ENCODE peak calls at places on chromosome 21, in four cellular contexts. D is HepG2, T is GM12878, M is K562. U is an unnamed sample.

GRCh38 chr21:37435120-37435519 is 68.5 kb downstream of the DYRK1A start:
- DNase-seq in M (peak), D (no peak), T (no peak), U (peak)

GRCh38 chr21:34526618-34527290 is 14.7 kb upstream of the KCNE1 start:
- DNase-seq in D (peak), T (no peak), M (peak), U (no peak)

GRCh38 chr21:25997788-25998611 is 172.6 kb downstream of the APP start:
- DNase-seq in T (no peak), M (no peak), D (peak), U (no peak)

GRCh38 chr21:25657140-25657539 is 18.1 kb downstream of the JAM2 start:
- DNase-seq in T (no peak), M (no peak), D (no peak), U (no peak)

GRCh38 chr21:34797202-34797527 is 128.4 kb downstream of the CLIC6 start:
- DNase-seq in D (no peak), T (no peak), M (no peak), U (no peak)

GRCh38 chr21:38661296-38662223 is 144.2 kb upstream of the ETS2 start:
- DNase-seq in D (no peak), T (no peak), M (no peak), U (peak)

GRCh38 chr21:24110846-24111245 is 1496.4 kb downstream of the MRPL39 start:
- DNase-seq in D (no peak), M (no peak), T (no peak), U (no peak)

GRCh38 chr21:39788383-39788782 is 43.4 kb downstream of the IGSF5 start:
- DNase-seq in D (peak), T (no peak), M (peak), U (peak)

GRCh38 chr21:25283720-25284119 is 323.6 kb downstream of the MRPL39 start:
- DNase-seq in M (no peak), D (peak), T (no peak), U (no peak)

GRCh38 chr21:40760811-40761210 is 86.1 kb downstream of the DSCAM start:
- DNase-seq in T (no peak), D (no peak), M (no peak), U (no peak)

GRCh38 chr21:28144653-28145052 is 848.0 kb downstream of the LTN1 start:
- DNase-seq in T (no peak), D (no peak), M (no peak), U (no peak)

GRCh38 chr21:26788783-26789182 is 56.4 kb downstream of the ADAMTS1 start:
- DNase-seq in T (no peak), M (no peak), D (no peak), U (no peak)

GRCh38 chr21:37915941-37916794 is at the start of gene KCNJ6:
- DNase-seq in M (peak), D (no peak), T (no peak), U (peak)

GRCh38 chr21:24395320-24395933 is 1211.9 kb downstream of the MRPL39 start:
- DNase-seq in M (no peak), D (no peak), T (no peak), U (no peak)

GRCh38 chr21:17438642-17439041 is 74.2 kb upstream of the CXADR start:
- DNase-seq in M (no peak), D (peak), T (no peak), U (peak)

GRCh38 chr21:34534522-34534921 is 22.5 kb upstream of the KCNE1 start:
- DNase-seq in T (no peak), D (peak), M (no peak), U (no peak)

GRCh38 chr21:27423906-27424595 is 457.2 kb upstream of the ADAMTS5 start:
- DNase-seq in M (no peak), D (no peak), T (no peak), U (no peak)

GRCh38 chr21:39020751-39021474 is 162.3 kb downstream of the PSMG1 start:
- DNase-seq in T (no peak), D (peak), M (no peak), U (no peak)

GRCh38 chr21:40049031-40049958 is 182.1 kb downstream of the PCP4 start:
- DNase-seq in T (no peak), M (no peak), D (no peak), U (no peak)

GRCh38 chr21:37253991-37254390 is 13.1 kb downstream of the VPS26C start:
- DNase-seq in D (no peak), T (no peak), M (no peak), U (no peak)

GRCh38 chr21:39156024-39156423 is 27.2 kb downstream of the PSMG1 start:
- DNase-seq in D (no peak), T (no peak), M (no peak), U (no peak)

DNA sequence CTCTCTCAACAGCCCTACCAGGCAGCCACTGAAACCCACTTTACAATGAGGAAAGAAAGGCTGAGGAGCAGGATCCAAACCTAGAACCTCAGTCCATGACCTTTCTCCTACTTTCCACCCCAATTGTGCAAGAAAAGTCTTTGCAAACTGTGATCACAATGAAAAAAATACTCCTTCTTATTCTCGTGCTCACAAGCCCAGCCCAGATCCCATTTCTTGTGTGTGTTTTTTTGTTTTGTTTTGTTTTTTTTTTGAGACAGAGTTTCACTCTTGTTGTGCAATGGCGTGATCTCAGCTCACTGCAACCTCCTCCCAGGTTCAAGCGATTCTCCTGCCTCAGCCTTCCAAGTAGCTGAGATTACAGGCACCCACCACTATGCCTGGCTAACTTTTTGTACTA is 97.7 kb downstream of the CRYAA start:
- DNase-seq in M (no peak), T (no peak), D (no peak), U (no peak)
- TF ChIP-seq NFIC in M (no peak), T (no peak), D (no peak), U (no peak)

GRCh38 chr21:32508558-32508957 is 76.8 kb downstream of the TCP10L start:
- DNase-seq in M (no peak), D (no peak), T (no peak), U (no peak)
- TF ChIP-seq NFIC in M (no peak), D (no peak), T (no peak), U (no peak)

GRCh38 chr21:45465105-45465504 is 60.1 kb downstream of the COL18A1 start:
- DNase-seq in M (no peak), T (no peak), D (no peak), U (no peak)
- TF ChIP-seq NFIC in M (no peak), T (no peak), D (no peak), U (no peak)

DNA sequence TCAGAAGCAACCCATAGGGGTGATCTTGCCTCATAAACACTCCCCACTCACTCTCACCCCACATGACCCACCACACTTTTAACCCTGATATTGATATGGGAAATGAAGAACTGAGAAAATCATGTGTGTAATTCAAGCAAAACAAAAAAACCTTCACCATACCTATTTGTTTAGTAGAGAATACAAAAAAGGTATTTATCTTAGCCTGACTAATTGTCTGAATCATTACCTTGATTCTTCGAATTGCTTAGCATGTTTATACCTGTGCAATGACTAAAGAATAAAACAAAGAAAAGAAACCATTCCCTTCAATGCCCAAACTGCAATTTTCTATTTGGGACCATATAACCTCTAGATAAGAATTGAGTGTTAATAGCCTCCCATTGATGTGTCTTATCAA is 1.8 kb downstream of the CLDN17 start:
- DNase-seq in M (no peak), T (no peak), D (no peak), U (no peak)
- TF ChIP-seq NFIC in M (no peak), T (no peak), D (no peak), U (no peak)

DNA sequence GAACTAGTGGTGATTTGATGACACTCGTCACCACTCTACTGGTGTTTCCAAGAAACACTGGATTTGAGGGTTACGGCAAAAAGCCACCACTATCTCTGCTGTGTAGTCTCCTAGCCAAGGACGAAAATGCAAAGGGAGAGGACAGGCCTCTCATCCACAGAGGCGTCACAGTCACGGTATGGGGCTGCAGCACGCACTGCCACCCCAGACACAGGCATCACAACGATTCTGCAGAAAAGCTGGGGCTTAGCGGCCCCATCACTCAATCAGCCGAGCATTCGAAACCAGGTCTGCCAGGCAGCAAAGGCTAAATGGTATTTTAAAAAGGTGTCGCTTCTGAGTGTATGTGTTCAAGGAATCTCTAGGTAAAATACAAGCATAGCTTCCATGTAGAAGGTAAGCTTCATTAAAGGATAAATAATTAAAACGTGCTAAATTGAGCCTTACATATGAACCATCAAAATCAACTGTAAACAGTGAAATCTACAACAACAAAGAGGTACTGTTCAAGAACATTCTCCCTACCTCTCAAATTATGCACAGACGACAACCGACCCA is 1.4 kb downstream of the RIPK4 start:
- DNase-seq in M (no peak), D (no peak), T (no peak), U (no peak)
- TF ChIP-seq NFIC in M (no peak), D (no peak), T (no peak), U (no peak)

GRCh38 chr21:44925027-44925755 is 4.5 kb upstream of the ITGB2 start:
- DNase-seq in D (no peak), T (no peak), M (no peak), U (no peak)

GRCh38 chr21:44926364-44927101 is 5.8 kb upstream of the ITGB2 start:
- DNase-seq in M (no peak), D (no peak), T (no peak), U (no peak)

GRCh38 chr21:44923481-44924084 is 2.9 kb upstream of the ITGB2 start:
- DNase-seq in M (no peak), D (no peak), T (no peak), U (no peak)

GRCh38 chr21:44927259-44927586 is 6.5 kb upstream of the ITGB2 start:
- DNase-seq in T (no peak), M (no peak), D (no peak), U (no peak)

DNA sequence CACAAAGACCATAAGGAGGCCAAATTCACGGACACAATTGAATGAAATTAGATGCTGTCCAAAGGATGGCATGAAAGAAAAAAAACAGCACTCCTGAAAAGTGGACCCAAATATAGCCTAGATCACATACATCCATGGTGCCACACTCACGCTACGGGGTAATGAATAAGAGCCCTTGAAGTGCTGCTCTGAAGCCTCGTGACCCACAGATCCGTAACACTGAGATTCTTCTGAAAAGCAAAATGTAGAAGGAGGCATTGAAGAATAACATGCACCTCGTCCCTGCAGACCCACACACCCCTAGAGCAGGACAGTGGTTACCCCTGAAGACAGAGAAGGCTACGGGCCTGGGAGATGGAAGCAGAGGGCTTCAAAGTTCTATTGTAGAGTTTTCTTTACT is 3.9 kb upstream of the ITGB2 start:
- DNase-seq in M (no peak), T (no peak), D (no peak), U (no peak)
- TF ChIP-seq NFIC in M (no peak), T (no peak), D (no peak), U (no peak)

GRCh38 chr21:44735821-44736220 is 24.4 kb upstream of the TSPEAR start:
- DNase-seq in D (no peak), T (no peak), M (no peak), U (no peak)

GRCh38 chr21:44732263-44732662 is 20.9 kb upstream of the TSPEAR start:
- DNase-seq in D (no peak), T (no peak), M (no peak), U (no peak)

GRCh38 chr21:44732956-44733355 is 21.6 kb upstream of the TSPEAR start:
- DNase-seq in D (no peak), M (no peak), T (no peak), U (no peak)

GRCh38 chr21:44734841-44735240 is 23.5 kb upstream of the TSPEAR start:
- DNase-seq in T (no peak), D (no peak), M (no peak), U (no peak)

DNA sequence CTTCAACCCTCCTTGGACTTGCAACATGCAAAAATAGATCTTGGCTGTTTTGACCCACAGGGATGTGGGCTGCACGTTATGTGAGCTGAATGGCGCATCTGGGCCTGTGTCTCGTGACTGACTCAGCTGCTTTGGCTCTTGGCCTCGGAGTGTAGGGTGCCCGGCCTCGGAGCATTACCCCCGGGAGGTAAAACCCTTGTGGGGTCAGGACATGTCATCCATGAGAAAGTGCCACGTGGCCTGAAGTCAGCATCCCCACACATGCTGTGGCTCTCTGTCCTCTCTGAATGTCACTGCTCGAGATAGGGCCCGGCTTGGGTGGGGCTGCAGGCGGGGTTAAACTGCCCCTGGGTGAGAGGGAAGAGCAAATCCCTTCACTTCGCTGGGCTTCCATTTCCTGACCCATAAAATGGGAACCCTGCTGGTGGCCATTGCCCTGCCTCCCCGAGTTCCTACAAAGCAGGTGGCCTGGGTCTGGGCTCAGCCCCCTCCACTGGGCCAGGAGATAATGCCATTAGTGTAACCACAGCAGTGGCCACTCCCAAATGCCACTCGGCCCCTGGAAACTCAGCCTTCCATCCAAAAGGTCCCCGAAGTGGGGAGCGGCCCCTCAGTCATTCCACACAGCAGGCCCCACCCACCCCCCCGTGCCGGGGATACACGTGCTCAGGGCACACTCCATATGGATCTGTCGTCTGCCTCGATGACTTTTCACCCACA is 22.8 kb upstream of the TSPEAR start:
- DNase-seq in T (no peak), M (no peak), D (no peak), U (no peak)
- TF ChIP-seq NFIC in T (no peak), M (no peak), D (no peak), U (no peak)

GRCh38 chr21:14711287-14711686 is 165.2 kb upstream of the SAMSN1 start:
- DNase-seq in M (no peak), D (no peak), T (no peak), U (no peak)

GRCh38 chr21:14707265-14708020 is 161.3 kb upstream of the SAMSN1 start:
- DNase-seq in M (no peak), D (no peak), T (no peak), U (no peak)

GRCh38 chr21:14712121-14712520 is 166.0 kb upstream of the SAMSN1 start:
- DNase-seq in D (no peak), M (no peak), T (no peak), U (no peak)

DNA sequence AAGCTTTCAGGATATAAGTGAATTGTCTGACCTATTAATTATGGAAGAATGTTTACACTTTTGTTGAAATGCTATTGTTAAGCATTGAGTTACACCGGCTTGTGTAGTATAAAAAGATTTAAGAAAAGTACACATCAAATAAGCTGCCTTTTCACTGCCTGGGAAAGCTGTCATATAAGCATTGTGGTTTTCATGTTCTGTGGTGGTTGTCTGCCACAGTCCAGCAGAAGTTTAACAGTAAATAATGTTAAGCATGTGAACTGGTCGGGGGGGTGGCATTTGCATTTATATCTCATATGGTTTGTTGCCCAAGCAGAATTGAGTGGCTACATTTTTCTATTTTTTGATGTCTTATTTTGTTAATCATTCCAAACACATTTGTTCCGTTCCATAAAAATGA is 160.6 kb upstream of the SAMSN1 start:
- DNase-seq in T (no peak), M (no peak), D (no peak), U (no peak)
- TF ChIP-seq NFIC in T (no peak), M (no peak), D (no peak), U (no peak)

GRCh38 chr21:44914176-44914874 is 6.4 kb downstream of the ITGB2 start:
- DNase-seq in M (no peak), T (no peak), D (peak), U (no peak)
- TF ChIP-seq NFIC in M (no peak), T (no peak), D (no peak), U (no peak)

DNA sequence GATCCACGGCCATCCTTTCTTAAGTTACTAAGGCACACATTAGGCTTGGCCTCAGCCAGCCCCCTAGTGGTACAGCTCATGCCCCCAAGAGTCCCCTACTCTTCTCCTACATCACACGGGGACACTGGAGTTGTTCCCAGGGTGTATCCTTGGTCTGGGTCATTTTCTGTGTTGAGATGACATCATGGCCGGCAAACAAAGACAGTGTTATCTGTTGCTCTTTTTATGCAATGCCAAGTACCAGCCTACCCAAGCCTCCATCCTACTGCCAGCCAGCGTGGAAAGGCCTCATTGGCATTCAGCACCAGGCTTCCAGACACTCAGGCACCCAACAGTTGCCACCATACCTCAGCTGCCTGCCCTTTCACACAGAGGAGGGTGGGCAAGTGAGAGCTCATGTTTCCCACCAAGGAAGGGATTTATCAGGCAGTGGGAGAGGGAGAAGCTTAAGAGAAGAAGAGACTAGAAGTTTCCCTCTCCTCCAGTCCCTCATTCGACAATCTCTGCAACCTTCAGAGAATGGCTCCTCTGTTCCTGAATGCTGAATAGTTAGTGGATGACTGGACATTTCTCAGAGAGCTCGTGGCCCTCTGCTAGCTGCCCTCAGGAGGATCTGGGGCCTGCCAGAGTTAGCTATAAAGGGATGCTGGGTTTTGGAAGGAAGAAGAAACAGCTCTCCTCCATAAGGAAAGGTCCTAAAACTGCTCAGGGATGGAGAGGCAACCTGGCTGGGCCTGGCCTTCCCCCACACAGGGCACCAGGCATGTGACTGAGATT is 17.7 kb downstream of the CBR1 start:
- DNase-seq in M (peak), D (no peak), T (no peak), U (no peak)
- TF ChIP-seq NFIC in M (no peak), D (no peak), T (no peak), U (no peak)